ENCODE peak calls at places on chromosomes 1 and 21, in nine cellular contexts. D is GM23248, F is DND-41, L is PC-3, M is K562, B is caudate nucleus, K is cardiac muscle cell, X is body of pancreas, V is neuronal stem cell. E is an unnamed sample.

GRCh38 chr1:172429324-172430127 is 9.0 kb downstream of the C1orf105 start:
- DNase-seq in B (no peak), K (peak), V (peak), X (peak), D (peak), M (peak), F (peak), L (peak), E (peak)

GRCh38 chr1:170698711-170699275 is 34.9 kb downstream of the PRRX1 start:
- DNase-seq in X (no peak), D (peak), K (peak), V (peak), F (no peak), L (no peak), M (no peak), B (no peak), E (no peak)

GRCh38 chr1:240705584-240705983 is 93.6 kb upstream of the GREM2 start:
- DNase-seq in D (peak), X (no peak), B (no peak), L (no peak), M (no peak), F (no peak), V (no peak), K (no peak), E (no peak)

GRCh38 chr1:10528066-10529014 is 53.6 kb downstream of the PEX14 start:
- DNase-seq in K (peak), L (peak), V (no peak), F (no peak), M (no peak), D (peak), B (no peak), X (peak), E (no peak)

GRCh38 chr1:241532864-241533263 is 686 bp downstream of the KMO start:
- DNase-seq in B (no peak), D (no peak), X (no peak), K (no peak), F (no peak), V (no peak), L (no peak), M (no peak), E (no peak)

GRCh38 chr1:243924188-243924587 is 74.1 kb upstream of the AKT3 start:
- DNase-seq in F (no peak), X (no peak), B (no peak), V (no peak), D (peak), M (no peak), L (peak), K (no peak), E (no peak)

GRCh38 chr1:208120426-208120790 is 123.8 kb downstream of the PLXNA2 start:
- DNase-seq in L (no peak), B (no peak), F (no peak), K (no peak), V (no peak), M (no peak), X (no peak), D (no peak), E (no peak)

GRCh38 chr21:42237577-42237976 is 18.6 kb downstream of the ABCG1 start:
- DNase-seq in L (no peak), K (no peak), M (no peak), V (no peak), D (no peak), X (no peak), F (no peak), B (no peak), E (no peak)

GRCh38 chr1:99970713-99971255 is 988 bp downstream of the SLC35A3 start:
- DNase-seq in L (no peak), D (peak), M (no peak), V (no peak), X (peak), B (no peak), K (no peak), F (no peak), E (no peak)

GRCh38 chr1:168717906-168718891 is 10.8 kb downstream of the DPT start:
- DNase-seq in V (no peak), M (no peak), D (no peak), L (no peak), F (no peak), X (peak), K (peak), B (no peak), E (no peak)

GRCh38 chr1:22868331-22868730 is 104.3 kb downstream of the LACTBL1 start:
- DNase-seq in D (peak), B (no peak), M (no peak), V (no peak), F (no peak), L (peak), K (no peak), X (no peak), E (no peak)

GRCh38 chr1:75707191-75707590 is 17.3 kb upstream of the ACADM start:
- DNase-seq in D (no peak), L (peak), F (no peak), K (no peak), X (peak), M (no peak), B (no peak), V (no peak), E (no peak)

GRCh38 chr1:22731924-22732522 is 21.4 kb downstream of the EPHB2 start:
- DNase-seq in M (no peak), K (no peak), D (peak), X (peak), F (no peak), L (peak), V (no peak), B (no peak), E (no peak)

GRCh38 chr1:166579835-166580488 is 259.3 kb upstream of the POGK start:
- DNase-seq in V (no peak), L (no peak), F (no peak), D (no peak), X (no peak), B (no peak), K (no peak), M (no peak), E (no peak)

GRCh38 chr21:26952274-26953066 is 14.4 kb downstream of the ADAMTS5 start:
- DNase-seq in V (no peak), K (no peak), X (no peak), B (no peak), M (no peak), D (no peak), F (no peak), L (no peak), E (no peak)

GRCh38 chr1:226309398-226310122 is 596 bp upstream of the LIN9 start:
- DNase-seq in V (no peak), K (peak), X (no peak), B (peak), F (no peak), L (peak), D (peak), M (no peak), E (no peak)

GRCh38 chr1:201436461-201436860 is 14.9 kb upstream of the TNNI1 start:
- DNase-seq in V (no peak), K (peak), B (no peak), L (peak), D (peak), M (no peak), X (no peak), F (no peak), E (no peak)

GRCh38 chr1:8969937-8970336 is 24.3 kb downstream of the CA6 start:
- DNase-seq in B (no peak), X (no peak), K (no peak), D (no peak), V (no peak), F (no peak), M (no peak), L (no peak), E (no peak)

GRCh38 chr1:246805135-246805716 is 81.0 kb downstream of the SCCPDH start:
- DNase-seq in K (no peak), M (no peak), V (no peak), X (no peak), F (no peak), L (no peak), D (no peak), B (no peak), E (no peak)

GRCh38 chr1:222616535-222616934 is 1.4 kb upstream of the MIA3 start:
- DNase-seq in D (peak), X (peak), B (no peak), F (no peak), K (no peak), L (no peak), M (no peak), V (no peak), E (no peak)

GRCh38 chr1:201570886-201571624 is 32.1 kb downstream of the NAV1 start:
- DNase-seq in K (no peak), F (no peak), V (no peak), M (no peak), L (no peak), B (no peak), D (no peak), X (no peak), E (no peak)

GRCh38 chr1:245538671-245539070 is 383.9 kb downstream of the KIF26B start:
- DNase-seq in L (no peak), V (no peak), K (no peak), M (no peak), D (peak), X (no peak), F (no peak), B (no peak), E (no peak)

GRCh38 chr1:33000427-33001026 is 35.9 kb upstream of the RNF19B start:
- DNase-seq in B (no peak), V (no peak), X (no peak), K (no peak), D (no peak), L (no peak), M (no peak), F (no peak), E (no peak)

DNA sequence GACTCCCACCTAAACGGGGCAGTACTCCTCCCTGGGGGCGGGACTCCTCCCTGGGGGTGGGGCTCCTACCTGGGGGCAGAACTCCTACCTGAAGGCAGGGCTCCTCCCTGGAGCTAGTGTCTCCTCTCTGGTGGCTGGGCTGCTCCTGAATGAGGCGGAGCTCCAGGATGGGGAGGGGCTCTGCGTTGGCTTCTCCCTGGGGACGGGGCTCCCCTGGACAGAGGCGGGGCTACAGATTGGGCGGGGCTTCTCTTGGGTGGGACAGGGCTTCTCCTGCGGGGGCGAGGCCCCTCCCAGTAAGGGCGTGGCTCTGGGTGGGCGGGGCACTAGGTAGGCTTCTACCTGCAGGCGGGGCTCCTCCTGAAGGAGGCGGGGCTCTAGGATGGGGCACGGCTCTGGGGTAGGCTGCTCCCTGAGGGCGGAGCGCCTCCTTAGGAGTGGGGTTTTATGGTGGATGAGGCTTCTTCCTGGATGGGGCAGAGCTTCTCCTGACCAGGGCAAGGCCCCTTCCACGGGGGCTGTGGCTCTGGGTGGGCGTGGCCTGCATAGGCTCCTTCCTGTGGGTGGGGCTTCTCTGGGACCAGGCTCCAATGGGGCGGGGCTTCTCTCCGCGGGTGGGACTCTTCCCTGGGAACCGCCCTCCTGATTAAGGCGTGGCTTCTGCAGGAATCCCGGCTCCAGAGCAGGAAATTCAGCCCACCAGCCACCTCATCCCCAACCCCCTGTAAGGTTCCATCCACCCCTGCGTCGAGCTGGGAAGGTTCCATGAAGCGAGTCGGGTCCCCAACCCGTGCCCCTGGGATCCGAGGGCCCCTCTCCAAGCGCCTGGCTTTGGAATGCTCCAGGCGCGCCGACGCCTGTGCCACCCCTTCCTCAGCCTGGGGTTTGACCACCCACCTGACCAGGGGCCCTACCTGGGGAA is 22.7 kb upstream of the ARF1 start:
- DNase-seq in B (no peak), X (peak), V (no peak), D (peak), L (peak), K (peak), M (peak), F (no peak), E (peak)
- H3K27ac ChIP-seq in B (no peak), X (peak), V (no peak), D (no peak), L (no peak), K (no peak), M (no peak), F (no peak), E (no peak)

GRCh38 chr1:29669912-29670311 is 433.6 kb downstream of the PTPRU start:
- DNase-seq in V (no peak), D (no peak), M (no peak), B (no peak), F (no peak), X (no peak), L (no peak), K (no peak), E (no peak)

GRCh38 chr1:29669488-29669871 is 433.2 kb downstream of the PTPRU start:
- DNase-seq in B (no peak), V (no peak), F (no peak), M (no peak), K (no peak), X (no peak), D (no peak), L (no peak), E (no peak)

GRCh38 chr1:29668761-29669487 is 432.6 kb downstream of the PTPRU start:
- DNase-seq in D (no peak), X (no peak), F (no peak), K (no peak), M (no peak), V (no peak), B (no peak), L (no peak), E (no peak)

GRCh38 chr1:29664711-29665110 is 428.4 kb downstream of the PTPRU start:
- DNase-seq in D (no peak), X (no peak), L (no peak), V (no peak), F (no peak), B (no peak), K (no peak), M (no peak), E (no peak)
- H3K27ac ChIP-seq in D (no peak), X (no peak), L (no peak), V (no peak), F (no peak), B (no peak), K (no peak), M (no peak), E (no peak)

GRCh38 chr1:20626524-20626923 is 6.7 kb upstream of the PINK1 start:
- DNase-seq in F (no peak), V (no peak), M (no peak), X (no peak), L (no peak), K (no peak), D (no peak), B (no peak), E (no peak)
- H3K27ac ChIP-seq in F (no peak), V (no peak), M (no peak), X (no peak), L (no peak), K (no peak), D (no peak), B (no peak), E (no peak)

DNA sequence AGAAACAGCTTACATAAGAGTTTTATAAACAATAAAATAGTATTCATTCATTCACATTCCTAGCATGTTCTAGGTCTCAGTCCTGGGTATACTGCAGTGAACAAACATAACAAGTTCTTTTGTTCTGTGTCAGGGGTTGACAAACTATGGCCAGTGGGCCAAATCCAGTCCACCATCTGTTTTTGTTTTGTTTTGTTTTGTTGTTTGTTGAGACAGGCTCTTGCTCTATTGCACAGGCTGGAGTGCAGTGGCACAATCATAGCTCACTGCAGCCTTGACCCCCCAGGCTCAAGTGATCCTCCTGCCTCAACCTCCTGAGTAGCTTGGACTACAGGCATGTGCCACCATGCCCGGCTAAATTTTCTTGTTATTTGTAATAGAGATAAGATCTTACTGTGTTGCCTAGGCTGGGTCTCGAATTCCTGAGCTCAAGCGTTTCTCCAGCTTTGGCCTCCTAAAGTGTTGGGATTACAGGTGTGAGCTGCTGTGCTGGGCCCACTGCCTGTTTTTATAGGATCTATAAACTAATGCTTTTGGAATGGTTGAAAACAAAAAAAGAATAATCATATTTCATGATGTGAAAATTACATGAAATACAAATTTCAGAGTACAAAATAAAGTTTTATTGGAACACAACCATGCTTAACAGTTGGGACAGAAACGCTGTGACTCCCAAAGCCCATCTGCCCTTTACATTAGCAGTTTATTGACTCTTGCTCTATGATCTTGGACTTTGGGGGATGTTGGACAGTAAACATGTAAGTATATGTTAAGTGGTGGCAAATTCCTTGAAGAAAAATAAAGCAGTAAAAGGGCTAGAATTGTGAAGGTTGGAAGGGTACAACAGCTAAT is 17.9 kb downstream of the CAPZA1 start:
- DNase-seq in M (no peak), F (no peak), V (no peak), L (peak), K (no peak), X (no peak), B (no peak), D (peak), E (no peak)
- H3K27ac ChIP-seq in M (no peak), F (no peak), V (no peak), L (peak), K (no peak), X (peak), B (peak), D (peak), E (no peak)

DNA sequence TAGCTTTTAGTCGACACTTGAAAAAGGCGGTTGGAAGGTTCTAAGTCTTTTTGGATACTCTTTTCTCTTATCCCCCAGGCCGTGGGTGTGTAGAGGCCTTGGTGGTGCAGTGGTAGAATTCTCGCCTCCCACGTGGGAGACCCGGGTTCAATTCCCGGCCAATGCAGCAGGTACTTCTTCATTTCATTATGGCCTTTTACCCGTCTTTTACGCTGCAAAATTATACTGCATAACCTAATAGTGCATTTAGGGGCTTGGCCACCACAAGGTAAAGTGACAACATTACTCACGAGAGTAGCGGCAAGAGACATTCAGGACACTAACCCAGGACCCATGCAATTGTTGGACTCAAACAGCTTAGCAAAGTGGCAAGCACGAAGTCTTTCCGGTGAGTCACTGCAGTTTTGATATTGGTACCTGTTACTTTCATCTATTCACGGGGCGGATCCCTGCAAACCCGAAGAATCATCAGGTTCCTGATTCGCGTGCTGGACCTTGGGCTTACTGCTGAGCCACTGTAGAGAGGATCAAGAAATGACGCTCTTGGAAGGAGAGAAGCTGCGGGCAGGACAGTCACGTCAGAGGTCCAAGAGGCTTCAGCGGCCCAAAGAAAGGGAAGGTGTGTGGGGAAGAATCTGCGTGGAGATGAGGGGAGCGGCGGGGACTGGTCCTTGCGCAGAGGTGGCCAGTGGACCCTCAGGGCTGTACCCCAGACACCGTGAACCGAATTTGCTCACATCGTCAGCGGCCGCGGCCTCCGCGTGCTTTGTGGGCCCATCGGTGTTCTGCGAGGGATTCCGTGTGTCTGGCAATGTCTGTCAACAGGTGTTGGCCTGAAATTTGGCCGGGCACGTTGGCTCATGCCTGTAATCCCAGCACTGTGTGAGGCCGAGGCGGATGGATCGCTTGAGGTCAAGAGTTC is 12.9 kb upstream of the RNU1-4 start:
- DNase-seq in D (peak), V (no peak), F (no peak), B (no peak), L (peak), X (peak), K (no peak), M (peak), E (no peak)
- H3K27ac ChIP-seq in D (no peak), V (no peak), F (no peak), B (no peak), L (no peak), X (no peak), K (no peak), M (no peak), E (no peak)